ENCODE peak calls at places on chromosomes 4 and X, in eight cellular contexts. E is left ventricle myocardium inferior, G is GM12878, V is epithelial cell of esophagus, U is thoracic aorta, L is right lobe of liver, D is AG04450, P is keratinocyte. K is an unnamed sample.

GRCh38 chr4:44448548-44449443 is at the start of gene KCTD8:
- DNase-seq in G (peak), E (peak), D (peak), U (peak), L (peak), V (peak), P (peak), K (peak)

GRCh38 chr4:69470561-69470960 is 25.1 kb downstream of the UGT2B4 start:
- DNase-seq in V (no peak), P (no peak), L (no peak), E (no peak), D (no peak), U (no peak), G (no peak), K (no peak)

GRCh38 chr4:13543648-13544555 is at the start of gene NKX3-2:
- DNase-seq in G (no peak), U (no peak), D (no peak), L (no peak), V (peak), P (no peak), E (no peak), K (no peak)

GRCh38 chrX:107135076-107135964 is 16.7 kb upstream of the RBM41 start:
- DNase-seq in L (no peak), D (peak), V (peak), P (no peak), E (no peak), U (no peak), G (no peak), K (no peak)

GRCh38 chr4:56505269-56506109 is at the start of gene ARL9:
- DNase-seq in G (no peak), E (peak), V (peak), L (peak), U (peak), P (no peak), D (peak), K (peak)

GRCh38 chr4:71366776-71367175 is 28.0 kb downstream of the SLC4A4 start:
- DNase-seq in L (no peak), D (no peak), E (no peak), P (no peak), U (no peak), V (no peak), G (no peak), K (no peak)

GRCh38 chrX:153688900-153689590 is 1.3 kb downstream of the SLC6A8 start:
- DNase-seq in G (no peak), U (no peak), P (no peak), V (no peak), E (peak), D (no peak), L (peak), K (no peak)

GRCh38 chrX:141701081-141701480 is 2.5 kb upstream of the SPANXD start:
- DNase-seq in G (no peak), P (no peak), U (no peak), D (no peak), E (no peak), V (peak), L (no peak), K (no peak)

GRCh38 chr4:157838366-157838765 is 334.5 kb downstream of the GASK1B start:
- DNase-seq in D (no peak), V (peak), U (no peak), P (no peak), E (no peak), G (no peak), L (no peak), K (no peak)

GRCh38 chrX:140501940-140502468 is 2.9 kb downstream of the SOX3 start:
- DNase-seq in V (no peak), D (no peak), G (no peak), U (no peak), E (no peak), P (no peak), L (no peak), K (no peak)

GRCh38 chr4:177016541-177017141 is 223.9 kb upstream of the VEGFC start:
- DNase-seq in U (no peak), G (no peak), P (no peak), V (peak), E (no peak), D (no peak), L (no peak), K (no peak)

GRCh38 chrX:77070108-77070918 is 376.9 kb upstream of the FGF16 start:
- DNase-seq in V (no peak), G (no peak), D (no peak), L (no peak), E (no peak), P (no peak), U (no peak), K (no peak)

GRCh38 chr4:54226399-54227260 is 2.5 kb upstream of the PDGFRA start:
- DNase-seq in L (peak), U (no peak), D (peak), G (no peak), V (no peak), P (no peak), E (peak), K (no peak)

GRCh38 chr4:171813195-171813955 is at the start of gene GALNTL6:
- DNase-seq in L (no peak), E (no peak), D (no peak), P (no peak), U (no peak), G (no peak), V (peak), K (no peak)

GRCh38 chr4:140837742-140838141 is 81.6 kb upstream of the TBC1D9 start:
- DNase-seq in D (no peak), U (no peak), L (no peak), G (no peak), V (no peak), P (no peak), E (no peak), K (no peak)

GRCh38 chrX:40318796-40319195 is 221.0 kb upstream of the BCOR start:
- DNase-seq in D (no peak), L (no peak), E (no peak), U (no peak), G (no peak), V (no peak), P (no peak), K (no peak)

GRCh38 chr4:26719954-26720552 is 136.2 kb downstream of the TBC1D19 start:
- DNase-seq in E (no peak), U (no peak), D (no peak), G (no peak), V (peak), P (no peak), L (no peak), K (no peak)

GRCh38 chr4:87505862-87506261 is 23.3 kb downstream of the SPARCL1 start:
- DNase-seq in D (no peak), E (no peak), U (no peak), G (no peak), P (no peak), V (no peak), L (no peak), K (no peak)

GRCh38 chrX:129842510-129843208 is 1.0 kb downstream of the ZDHHC9 start:
- DNase-seq in U (no peak), P (no peak), G (no peak), D (no peak), L (peak), E (peak), V (peak), K (no peak)

GRCh38 chr4:52574036-52574435 is 85.1 kb downstream of the USP46 start:
- DNase-seq in G (no peak), D (no peak), P (no peak), U (no peak), V (peak), E (no peak), L (no peak), K (no peak)

GRCh38 chrX:68940601-68941000 is 111.8 kb downstream of the EFNB1 start:
- DNase-seq in G (no peak), P (no peak), D (no peak), L (no peak), U (no peak), V (no peak), E (no peak), K (peak)

GRCh38 chr4:14336656-14337055 is 665.6 kb upstream of the CPEB2 start:
- DNase-seq in L (no peak), D (no peak), G (no peak), U (no peak), V (peak), P (no peak), E (no peak), K (no peak)

GRCh38 chr4:77453911-77454310 is 151.7 kb upstream of the CXCL13 start:
- DNase-seq in D (no peak), E (no peak), L (no peak), U (no peak), G (no peak), V (peak), P (no peak), K (no peak)

GRCh38 chr4:58214376-58214775 is 1104.2 kb upstream of the IGFBP7 start:
- DNase-seq in E (no peak), D (no peak), L (no peak), G (no peak), U (no peak), V (no peak), P (no peak), K (no peak)

GRCh38 chr4:57043304-57044251 is 64.9 kb downstream of the POLR2B start:
- DNase-seq in G (no peak), V (no peak), L (no peak), P (no peak), E (no peak), U (no peak), D (no peak), K (no peak)

GRCh38 chr4:128582319-128582948 is 227.1 kb upstream of the JADE1 start:
- DNase-seq in P (no peak), G (no peak), D (no peak), V (no peak), U (no peak), E (no peak), L (no peak), K (no peak)

GRCh38 chr4:158161561-158162354 is 11.1 kb downstream of the GASK1B start:
- DNase-seq in G (no peak), L (no peak), V (peak), P (no peak), U (peak), E (no peak), D (no peak), K (no peak)

GRCh38 chrX:42246814-42247213 is 323.5 kb upstream of the CASK start:
- DNase-seq in D (no peak), L (no peak), P (no peak), G (no peak), U (no peak), V (peak), E (no peak), K (no peak)

GRCh38 chr4:20916106-20916505 is 215.8 kb downstream of the PACRGL start:
- DNase-seq in D (no peak), G (no peak), U (no peak), P (no peak), E (no peak), V (no peak), L (no peak), K (peak)

GRCh38 chr4:16818005-16818404 is 80.4 kb downstream of the LDB2 start:
- DNase-seq in L (no peak), G (no peak), E (no peak), U (no peak), V (no peak), D (no peak), P (no peak), K (no peak)

GRCh38 chr4:86400216-86400615 is 40.4 kb upstream of the MAPK10 start:
- DNase-seq in G (no peak), P (no peak), L (no peak), U (no peak), E (no peak), V (peak), D (no peak), K (no peak)

GRCh38 chr4:84503495-84504437 is 4.7 kb upstream of the NKX6-1 start:
- DNase-seq in L (no peak), U (no peak), G (no peak), E (no peak), D (peak), V (peak), P (no peak), K (no peak)
- H3K4me3 ChIP-seq in L (no peak), U (no peak), G (no peak), E (no peak), D (no peak), V (no peak), P (no peak), K (no peak)

GRCh38 chr4:15652191-15652590 is 3.0 kb downstream of the FBXL5 start:
- DNase-seq in V (no peak), U (no peak), P (no peak), G (no peak), D (no peak), L (no peak), E (no peak), K (no peak)
- H3K4me3 ChIP-seq in V (no peak), U (peak), P (no peak), G (peak), D (no peak), L (no peak), E (peak), K (no peak)

DNA sequence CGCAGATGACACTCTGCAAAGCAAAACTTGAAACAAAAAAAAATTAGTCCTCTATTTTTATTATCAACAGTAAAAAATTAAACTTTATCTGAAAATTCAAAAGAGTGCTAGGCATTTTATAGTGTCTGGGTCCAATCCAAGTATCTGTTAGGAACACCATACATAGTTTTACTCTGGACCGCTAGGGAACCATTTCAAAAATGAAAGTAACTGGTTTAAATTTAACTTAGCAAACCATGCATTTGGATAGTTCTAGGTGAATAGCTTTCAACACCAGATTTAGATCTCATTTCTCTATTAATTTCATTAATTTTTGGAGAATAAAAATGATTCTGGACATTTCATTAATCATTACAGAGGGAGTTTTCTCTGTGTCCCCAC is 1.2 kb downstream of the KLKB1 start:
- DNase-seq in G (no peak), D (no peak), U (no peak), P (no peak), L (no peak), E (no peak), V (no peak), K (no peak)
- H3K4me3 ChIP-seq in G (no peak), D (no peak), U (peak), P (no peak), L (peak), E (peak), V (no peak), K (no peak)

GRCh38 chr4:23889814-23890269 is at the start of gene PPARGC1A:
- DNase-seq in U (no peak), G (no peak), E (peak), D (no peak), P (peak), L (peak), V (peak), K (no peak)
- H3K4me3 ChIP-seq in U (peak), G (no peak), E (peak), D (peak), P (peak), L (peak), V (peak), K (no peak)

DNA sequence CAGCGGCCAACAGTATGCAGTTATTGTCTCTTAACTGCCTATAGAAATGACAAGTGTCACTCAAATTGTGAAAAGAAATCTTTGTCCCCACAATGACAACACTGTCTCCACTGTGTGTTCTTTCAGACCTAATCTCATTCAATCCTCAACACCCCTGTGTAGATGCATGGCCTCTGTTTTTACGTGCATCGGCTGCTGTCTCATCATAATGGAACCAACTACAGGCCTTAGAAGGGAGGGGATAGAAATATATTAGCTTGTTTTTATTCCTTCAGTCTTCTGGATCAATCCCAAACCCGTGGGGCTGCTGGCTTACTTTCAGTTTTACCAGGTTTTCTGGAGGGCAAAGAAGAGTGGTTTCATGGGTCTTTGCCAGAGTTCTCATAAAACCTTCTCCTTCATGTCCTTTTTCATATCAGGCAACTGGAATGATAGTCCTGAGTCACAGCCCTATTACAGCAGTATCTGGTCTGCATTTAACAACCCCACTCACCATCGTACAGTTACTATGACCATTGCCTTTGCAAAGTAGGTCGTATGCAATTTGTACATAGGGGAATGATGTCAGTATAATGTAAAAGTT is 34.6 kb downstream of the PPP2R2C start:
- DNase-seq in V (no peak), P (no peak), G (no peak), L (no peak), U (no peak), E (no peak), D (no peak), K (no peak)
- H3K4me3 ChIP-seq in V (no peak), P (no peak), G (no peak), L (no peak), U (no peak), E (no peak), D (no peak), K (no peak)

K was measured in CD8-positive, alpha-beta T cell.